ENCODE peak calls at places on chromosomes 11 and 22, in seven cellular contexts. U is IMR-90, X is brain microvascular endothelial cell, R is heart left ventricle, Z is uterus, H is fibroblast of lung, D is neural progenitor cell. E is an unnamed sample.

GRCh38 chr11:104968856-104969776 is 742 bp upstream of the CASP4 start:
- DNase-seq in U (peak), X (peak), R (peak), Z (peak), H (peak), D (peak), E (no peak)

GRCh38 chr22:45969414-45969799 is 7.6 kb downstream of the WNT7B start:
- DNase-seq in U (no peak), X (no peak), R (no peak), Z (no peak), H (no peak), D (peak), E (no peak)

GRCh38 chr11:37788141-37788877 is 1190.3 kb upstream of the RAG2 start:
- DNase-seq in U (peak), X (peak), R (no peak), Z (no peak), H (peak), D (no peak), E (peak)

GRCh38 chr11:910044-910588 is 494 bp downstream of the CHID1 start:
- DNase-seq in U (no peak), X (no peak), R (no peak), Z (no peak), H (peak), D (no peak), E (peak)

GRCh38 chr11:77115181-77115611 is 12.6 kb downstream of the OMP start:
- DNase-seq in U (no peak), X (no peak), R (no peak), Z (no peak), H (no peak), D (no peak), E (no peak)

GRCh38 chr22:24952837-24953293 is 349 bp downstream of the KIAA1671 start:
- DNase-seq in U (peak), X (peak), R (peak), Z (peak), H (peak), D (peak), E (peak)

GRCh38 chr11:65611028-65611757 is 2.8 kb downstream of the MAP3K11 start:
- DNase-seq in U (no peak), X (no peak), R (peak), Z (no peak), H (no peak), D (no peak), E (no peak)

GRCh38 chr11:66230171-66230570 is 38.3 kb upstream of the RAB1B start:
- DNase-seq in U (no peak), X (no peak), R (no peak), Z (no peak), H (no peak), D (no peak), E (no peak)

GRCh38 chr11:34999453-34999852 is 83.0 kb downstream of the PDHX start:
- DNase-seq in U (no peak), X (no peak), R (no peak), Z (no peak), H (no peak), D (no peak), E (no peak)

GRCh38 chr11:118924591-118925585 is 838 bp downstream of the BCL9L start:
- DNase-seq in U (peak), X (no peak), R (peak), Z (peak), H (peak), D (peak), E (no peak)

GRCh38 chr11:12643029-12643428 is 31.2 kb upstream of the TEAD1 start:
- DNase-seq in U (no peak), X (no peak), R (no peak), Z (no peak), H (no peak), D (no peak), E (no peak)

GRCh38 chr11:70073881-70074371 is 4.2 kb upstream of the ANO1 start:
- DNase-seq in U (peak), X (peak), R (no peak), Z (no peak), H (peak), D (no peak), E (no peak)

GRCh38 chr22:40396882-40397281 is 26.5 kb downstream of the SGSM3 start:
- DNase-seq in U (peak), X (peak), R (no peak), Z (no peak), H (peak), D (peak), E (peak)

GRCh38 chr11:2262301-2263011 is 7.9 kb downstream of the ASCL2 start:
- DNase-seq in U (no peak), X (no peak), R (no peak), Z (no peak), H (no peak), D (no peak), E (no peak)

GRCh38 chr11:130762342-130763037 is 153.8 kb downstream of the SNX19 start:
- DNase-seq in U (no peak), X (no peak), R (no peak), Z (no peak), H (no peak), D (no peak), E (no peak)

GRCh38 chr11:109605006-109605405 is 183.0 kb downstream of the C11orf87 start:
- DNase-seq in U (no peak), X (no peak), R (no peak), Z (no peak), H (no peak), D (peak), E (no peak)

GRCh38 chr11:33476945-33477584 is 219.9 kb downstream of the HIPK3 start:
- DNase-seq in U (peak), X (peak), R (no peak), Z (no peak), H (peak), D (no peak), E (no peak)

GRCh38 chr11:86116996-86117705 is 48.3 kb upstream of the PICALM start:
- DNase-seq in U (peak), X (peak), R (no peak), Z (no peak), H (peak), D (no peak), E (no peak)

GRCh38 chr11:5117588-5117987 is 20.6 kb downstream of the OR52A5 start:
- DNase-seq in U (no peak), X (no peak), R (no peak), Z (no peak), H (no peak), D (no peak), E (no peak)

GRCh38 chr22:35620624-35621245 is 3.6 kb upstream of the MB start:
- DNase-seq in U (peak), X (peak), R (peak), Z (peak), H (peak), D (peak), E (no peak)

GRCh38 chr11:115930276-115930675 is 426.1 kb upstream of the CADM1 start:
- DNase-seq in U (no peak), X (no peak), R (peak), Z (no peak), H (peak), D (no peak), E (no peak)

GRCh38 chr11:115933564-115933963 is 429.3 kb upstream of the CADM1 start:
- DNase-seq in U (no peak), X (no peak), R (no peak), Z (no peak), H (no peak), D (no peak), E (no peak)

GRCh38 chr11:115930886-115931537 is 426.8 kb upstream of the CADM1 start:
- DNase-seq in U (no peak), X (no peak), R (peak), Z (no peak), H (peak), D (no peak), E (no peak)

GRCh38 chr11:115929618-115930129 is 425.5 kb upstream of the CADM1 start:
- DNase-seq in U (no peak), X (no peak), R (no peak), Z (no peak), H (peak), D (no peak), E (no peak)

GRCh38 chr11:115931684-115932083 is 427.5 kb upstream of the CADM1 start:
- DNase-seq in U (no peak), X (no peak), R (no peak), Z (no peak), H (no peak), D (no peak), E (no peak)
- H3K27ac ChIP-seq in U (no peak), X (no peak), R (no peak), Z (no peak), H (no peak), D (no peak), E (no peak)

GRCh38 chr11:7691759-7692334 is 14.4 kb downstream of the OVCH2 start:
- DNase-seq in U (peak), X (no peak), R (no peak), Z (no peak), H (peak), D (no peak), E (no peak)

GRCh38 chr11:7689239-7689638 is 15.9 kb upstream of the CYB5R2 start:
- DNase-seq in U (no peak), X (no peak), R (no peak), Z (no peak), H (no peak), D (no peak), E (no peak)

GRCh38 chr11:7696424-7696823 is 9.9 kb downstream of the OVCH2 start:
- DNase-seq in U (no peak), X (no peak), R (no peak), Z (no peak), H (no peak), D (no peak), E (no peak)

GRCh38 chr11:7690648-7691047 is 15.6 kb downstream of the OVCH2 start:
- DNase-seq in U (no peak), X (no peak), R (no peak), Z (no peak), H (no peak), D (peak), E (no peak)

DNA sequence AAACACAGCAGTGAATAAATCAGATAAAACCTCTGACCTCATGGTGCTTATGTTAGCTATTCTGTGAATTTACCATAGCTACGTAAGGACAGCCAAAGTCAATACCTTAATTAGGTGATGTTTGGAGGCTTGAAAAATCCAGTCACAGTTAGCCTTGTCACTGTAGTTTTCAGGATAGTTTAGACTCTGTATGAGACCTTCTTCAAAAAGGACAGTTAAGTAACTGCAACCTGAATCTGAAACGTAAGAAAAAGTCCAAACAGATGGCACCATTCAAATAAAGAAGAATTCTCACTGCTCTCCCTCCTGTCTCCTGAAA is 11.4 kb downstream of the OVCH2 start:
- DNase-seq in U (no peak), X (no peak), R (no peak), Z (no peak), H (no peak), D (no peak), E (no peak)
- TF ChIP-seq CTCF in U (no peak), X (no peak), R (no peak), Z (no peak), H (no peak), D (no peak), E (peak)

GRCh38 chr11:59754494-59754858 is 700 bp upstream of the STX3 start:
- DNase-seq in U (peak), X (no peak), R (no peak), Z (peak), H (peak), D (peak), E (peak)
- H3K27ac ChIP-seq in U (no peak), X (no peak), R (peak), Z (peak), H (no peak), D (no peak), E (peak)

GRCh38 chr11:129410561-129410960 is 34.9 kb downstream of the BARX2 start:
- DNase-seq in U (no peak), X (no peak), R (no peak), Z (no peak), H (no peak), D (no peak), E (no peak)
- TF ChIP-seq CTCF in U (no peak), X (no peak), R (no peak), Z (no peak), H (no peak), D (no peak), E (no peak)

GRCh38 chr11:63890368-63890767 is 26.6 kb downstream of the RCOR2 start:
- DNase-seq in U (no peak), X (no peak), R (no peak), Z (no peak), H (no peak), D (no peak), E (no peak)
- H3K27ac ChIP-seq in U (no peak), X (no peak), R (no peak), Z (no peak), H (no peak), D (no peak), E (peak)